ENCODE peak calls at places on chromosomes 11 and 22, in four cellular contexts. K is amniotic epithelial cell, J is sciatic nerve, T is brain microvascular endothelial cell. Y is an unnamed sample.

GRCh38 chr22:30822216-30823014 is 127.7 kb downstream of the OSBP2 start:
- DNase-seq in T (no peak), J (no peak), K (no peak), Y (no peak)

GRCh38 chr11:83306385-83307080 is 20.4 kb upstream of the CCDC90B start:
- DNase-seq in T (no peak), J (no peak), K (no peak), Y (no peak)

GRCh38 chr22:30290318-30290678 is 993 bp upstream of the CASTOR1 start:
- DNase-seq in J (no peak), K (no peak), T (no peak), Y (no peak)

GRCh38 chr11:57982763-57983162 is 40.9 kb upstream of the OR9Q1 start:
- DNase-seq in T (no peak), K (no peak), J (no peak), Y (no peak)

GRCh38 chr11:121449123-121449522 is 3.0 kb upstream of the SORL1 start:
- DNase-seq in J (no peak), K (no peak), T (no peak), Y (no peak)

GRCh38 chr11:83819936-83820549 is 533.9 kb upstream of the CCDC90B start:
- DNase-seq in J (no peak), K (peak; percentile 66), T (peak; percentile 32), Y (no peak)

GRCh38 chr22:42697542-42698013 is 23.1 kb downstream of the A4GALT start:
- DNase-seq in K (peak; percentile 87), J (no peak), T (peak; percentile 77), Y (peak; percentile 86)

GRCh38 chr22:23068832-23069385 is 1.4 kb upstream of the GNAZ start:
- DNase-seq in J (peak; percentile 36), K (no peak), T (no peak), Y (peak; percentile 15)

GRCh38 chr11:102843474-102843873 is at the start of gene MMP3:
- DNase-seq in K (no peak), J (no peak), T (no peak), Y (no peak)

GRCh38 chr11:84824624-84825023 is 802.5 kb downstream of the DLG2 start:
- DNase-seq in T (no peak), J (no peak), K (peak; percentile 0), Y (no peak)

GRCh38 chr11:121927359-121927758 is 188.7 kb downstream of the BLID start:
- DNase-seq in T (no peak), K (no peak), J (no peak), Y (no peak)

GRCh38 chr22:47367993-47368945 is 605.8 kb downstream of the TBC1D22A start:
- DNase-seq in K (no peak), J (peak; percentile 50), T (no peak), Y (peak; percentile 40)

GRCh38 chr11:11230802-11231562 is 122.1 kb downstream of the CSNK2A3 start:
- DNase-seq in J (peak; percentile 75), T (no peak), K (no peak), Y (no peak)

GRCh38 chr22:27768027-27768640 is 33.4 kb downstream of the MN1 start:
- DNase-seq in T (no peak), J (no peak), K (no peak), Y (no peak)